ENCODE peak calls at places on chromosomes 5 and 9, in eight cellular contexts. F, K, B, P, J, V, Q and T are unnamed samples.

GRCh38 chr9:121562261-121562780 is 62.7 kb upstream of the GGTA1 start:
- DNase-seq in F (no peak), K (no peak), B (no peak), P (no peak), J (no peak), V (no peak), Q (no peak), T (no peak)

GRCh38 chr5:133467325-133467700 is 145.0 kb downstream of the FSTL4 start:
- DNase-seq in F (no peak), K (no peak), B (no peak), P (no peak), J (no peak), V (no peak), Q (no peak), T (no peak)

GRCh38 chr9:101037433-101037832 is 8.9 kb downstream of the PLPPR1 start:
- DNase-seq in F (no peak), K (no peak), B (no peak), P (no peak), J (no peak), V (no peak), Q (no peak), T (no peak)

GRCh38 chr5:58107704-58108103 is 352.2 kb downstream of the PLK2 start:
- DNase-seq in F (no peak), K (no peak), B (no peak), P (no peak), J (no peak), V (no peak), Q (peak; percentile 59), T (no peak)

GRCh38 chr5:61010759-61011460 is 65.9 kb downstream of the NDUFAF2 start:
- DNase-seq in F (peak; percentile 18), K (no peak), B (no peak), P (peak; percentile 40), J (peak; percentile 81), V (peak; percentile 17), Q (peak; percentile 13), T (no peak)

GRCh38 chr9:101462558-101462957 is 27.0 kb upstream of the ALDOB start:
- DNase-seq in F (peak; percentile 77), K (no peak), B (peak; percentile 45), P (no peak), J (peak; percentile 76), V (peak; percentile 68), Q (peak; percentile 89), T (no peak)

GRCh38 chr9:108784998-108785397 is 70.8 kb downstream of the ACTL7B start:
- DNase-seq in F (no peak), K (no peak), B (no peak), P (no peak), J (no peak), V (no peak), Q (no peak), T (no peak)

GRCh38 chr5:32027093-32027716 is 146.9 kb downstream of the GOLPH3 start:
- DNase-seq in F (no peak), K (no peak), B (peak; percentile 19), P (no peak), J (no peak), V (no peak), Q (no peak), T (no peak)

GRCh38 chr5:81010636-81011035 is 50.5 kb downstream of the RASGRF2 start:
- DNase-seq in F (no peak), K (no peak), B (no peak), P (no peak), J (no peak), V (no peak), Q (peak; percentile 68), T (no peak)

GRCh38 chr5:57332350-57332749 is 150.3 kb downstream of the ACTBL2 start:
- DNase-seq in F (no peak), K (no peak), B (no peak), P (no peak), J (no peak), V (no peak), Q (peak; percentile 86), T (no peak)

GRCh38 chr9:79623799-79624721 is 52.3 kb downstream of the TLE4 start:
- DNase-seq in F (peak; percentile 27), K (peak; percentile 70), B (peak; percentile 23), P (peak; percentile 49), J (no peak), V (no peak), Q (no peak), T (no peak)

GRCh38 chr9:28293691-28294090 is 720.4 kb upstream of the C9orf72 start:
- DNase-seq in F (no peak), K (no peak), B (no peak), P (no peak), J (no peak), V (no peak), Q (no peak), T (no peak)

GRCh38 chr5:174725261-174725990 is 1.0 kb downstream of the MSX2 start:
- DNase-seq in F (no peak), K (no peak), B (no peak), P (no peak), J (no peak), V (no peak), Q (no peak), T (no peak)

GRCh38 chr9:120080781-120081180 is 499.2 kb downstream of the CDK5RAP2 start:
- DNase-seq in F (no peak), K (no peak), B (no peak), P (no peak), J (peak; percentile 8), V (no peak), Q (no peak), T (no peak)

GRCh38 chr5:132663771-132664695 is 6.1 kb downstream of the IL13 start:
- DNase-seq in F (peak; percentile 69), K (peak; percentile 92), B (no peak), P (no peak), J (no peak), V (no peak), Q (no peak), T (no peak)

GRCh38 chr9:97510797-97511761 is 9.6 kb downstream of the TMOD1 start:
- DNase-seq in F (peak; percentile 44), K (peak; percentile 88), B (no peak), P (peak; percentile 51), J (no peak), V (peak; percentile 79), Q (peak; percentile 95), T (no peak)

GRCh38 chr9:22508790-22509189 is 62.2 kb downstream of the DMRTA1 start:
- DNase-seq in F (no peak), K (no peak), B (no peak), P (no peak), J (no peak), V (no peak), Q (no peak), T (no peak)

GRCh38 chr5:157574456-157575095 is 999 bp downstream of the ADAM19 start:
- DNase-seq in F (no peak), K (peak; percentile 41), B (peak; percentile 22), P (no peak), J (peak; percentile 42), V (no peak), Q (peak; percentile 15), T (peak; percentile 9)

GRCh38 chr9:113343732-113344231 is 3.7 kb upstream of the WDR31 start:
- DNase-seq in F (peak; percentile 62), K (no peak), B (peak; percentile 92), P (no peak), J (no peak), V (peak; percentile 58), Q (no peak), T (no peak)

GRCh38 chr9:23693374-23693773 is 132.7 kb downstream of the ELAVL2 start:
- DNase-seq in F (no peak), K (no peak), B (no peak), P (no peak), J (no peak), V (no peak), Q (no peak), T (no peak)
- TF ChIP-seq CTCF in F (no peak), K (no peak), B (no peak), P (no peak), J (no peak), V (no peak), Q (no peak), T (no peak)

DNA sequence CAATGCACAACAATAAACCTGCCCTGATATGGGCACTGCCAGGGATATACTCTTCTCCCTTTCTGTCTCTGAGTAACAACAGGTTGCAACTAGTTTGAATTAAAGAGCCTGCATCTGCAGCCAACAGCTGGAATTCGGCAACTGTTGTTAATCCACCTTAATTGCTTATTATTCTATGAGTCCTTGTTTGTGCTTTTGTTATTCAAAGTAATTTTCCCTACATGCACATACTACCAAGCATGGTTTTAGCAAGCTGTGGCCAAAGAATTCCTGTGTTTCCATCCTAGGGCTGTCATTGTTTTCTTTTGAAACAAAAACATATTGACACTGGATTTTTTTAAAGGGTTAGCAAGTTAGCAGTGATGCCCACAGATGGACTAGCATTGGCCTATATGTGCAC is 171.5 kb downstream of the EFNA5 start:
- DNase-seq in F (no peak), K (no peak), B (no peak), P (no peak), J (peak; percentile 39), V (no peak), Q (no peak), T (no peak)
- TF ChIP-seq CTCF in F (no peak), K (no peak), B (no peak), P (no peak), J (no peak), V (no peak), Q (no peak), T (no peak)

GRCh38 chr9:85248514-85249312 is 493.0 kb downstream of the AGTPBP1 start:
- DNase-seq in F (no peak), K (no peak), B (no peak), P (peak; percentile 10), J (no peak), V (peak; percentile 26), Q (no peak), T (no peak)
- TF ChIP-seq CTCF in F (no peak), K (no peak), B (no peak), P (no peak), J (no peak), V (no peak), Q (no peak), T (no peak)

DNA sequence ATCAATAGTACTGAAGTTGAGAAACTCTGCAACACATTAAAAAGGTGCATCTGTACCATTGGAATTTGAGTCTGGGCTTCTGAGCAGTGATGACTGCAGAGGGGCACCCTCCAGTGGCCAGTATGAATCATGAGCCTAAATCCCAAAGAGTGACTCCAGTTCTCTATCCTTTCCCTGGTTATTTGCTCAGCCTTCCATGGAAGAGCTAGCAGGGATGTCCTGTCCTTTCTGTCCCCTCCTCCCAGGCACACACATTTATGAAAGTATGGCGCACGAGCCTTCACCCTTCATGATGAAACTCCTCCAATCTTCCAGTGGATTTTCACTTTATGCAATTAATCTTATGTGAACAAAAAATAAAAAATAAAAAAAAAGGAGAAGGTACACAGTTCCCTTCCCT is 81.0 kb downstream of the ESM1 start:
- DNase-seq in F (no peak), K (no peak), B (no peak), P (peak; percentile 24), J (peak; percentile 67), V (peak; percentile 57), Q (peak; percentile 73), T (no peak)
- TF ChIP-seq CTCF in F (peak; percentile 51), K (no peak), B (no peak), P (peak; percentile 37), J (peak; percentile 60), V (peak; percentile 82), Q (peak; percentile 70), T (peak; percentile 68)

GRCh38 chr5:35852084-35852734 is 4.5 kb upstream of the IL7R start:
- DNase-seq in F (no peak), K (peak; percentile 74), B (peak; percentile 73), P (peak; percentile 21), J (no peak), V (no peak), Q (peak; percentile 43), T (no peak)
- TF ChIP-seq CTCF in F (no peak), K (no peak), B (peak; percentile 29), P (no peak), J (no peak), V (peak; percentile 35), Q (peak; percentile 15), T (no peak)

GRCh38 chr5:112604741-112605390 is 132.8 kb upstream of the APC start:
- DNase-seq in F (peak; percentile 43), K (peak; percentile 49), B (no peak), P (peak; percentile 10), J (peak; percentile 60), V (no peak), Q (no peak), T (no peak)
- TF ChIP-seq CTCF in F (peak; percentile 59), K (peak; percentile 49), B (no peak), P (no peak), J (peak; percentile 53), V (peak; percentile 27), Q (no peak), T (peak; percentile 21)